ENCODE peak calls at places on chromosomes 13 and 19, in seven cellular contexts. V, B, D, F, Z, Q and W are unnamed samples.

GRCh38 chr19:48466571-48467325 is 2.4 kb upstream of the CYTH2 start:
- DNase-seq in F (peak; percentile 19), V (no peak), Z (no peak), B (no peak), Q (no peak), D (no peak), W (no peak)

GRCh38 chr13:110616103-110617101 is 1.1 kb downstream of the NAXD start:
- DNase-seq in B (peak; percentile 26), F (peak; percentile 56), V (peak; percentile 27), Q (peak; percentile 53), D (no peak), Z (no peak), W (no peak)

GRCh38 chr13:98749501-98749900 is 3.0 kb downstream of the SLC15A1 start:
- DNase-seq in F (no peak), Z (no peak), B (no peak), V (no peak), Q (no peak), D (no peak), W (no peak)

GRCh38 chr19:34711890-34712289 is 22.2 kb upstream of the ZNF181 start:
- DNase-seq in Q (no peak), V (no peak), B (no peak), Z (no peak), D (no peak), F (no peak), W (no peak)

GRCh38 chr13:101917475-101917810 is 465.0 kb downstream of the ITGBL1 start:
- DNase-seq in D (no peak), Z (no peak), F (peak; percentile 54), V (no peak), B (no peak), Q (no peak), W (no peak)

GRCh38 chr13:111866731-111867245 is 200.2 kb upstream of the SOX1 start:
- DNase-seq in Q (no peak), F (no peak), B (no peak), V (no peak), D (no peak), Z (no peak), W (no peak)

GRCh38 chr19:13718733-13719132 is 45.6 kb upstream of the MRI1 start:
- DNase-seq in B (no peak), F (peak; percentile 28), Z (no peak), V (no peak), Q (no peak), D (peak; percentile 29), W (peak; percentile 23)

GRCh38 chr13:46552302-46552680 is 679 bp upstream of the LRCH1 start:
- DNase-seq in Q (no peak), B (no peak), V (no peak), F (no peak), D (no peak), Z (no peak), W (no peak)

GRCh38 chr13:109243311-109243951 is 543.0 kb downstream of the IRS2 start:
- DNase-seq in B (no peak), Q (peak; percentile 4), V (peak; percentile 85), F (no peak), D (no peak), Z (no peak), W (peak; percentile 56)

GRCh38 chr19:48964205-48965032 is 690 bp upstream of the FTL start:
- DNase-seq in V (no peak), Q (no peak), F (no peak), D (no peak), Z (no peak), B (peak; percentile 34), W (no peak)

GRCh38 chr19:18663940-18664530 is 19.4 kb upstream of the CRTC1 start:
- DNase-seq in B (no peak), Q (no peak), Z (no peak), F (no peak), D (no peak), V (no peak), W (no peak)

GRCh38 chr13:79741006-79741405 is 260.1 kb downstream of the NDFIP2 start:
- DNase-seq in D (no peak), Q (no peak), V (no peak), F (peak; percentile 46), B (peak; percentile 28), Z (no peak), W (no peak)

GRCh38 chr19:50432221-50432626 is 468 bp upstream of the MYBPC2 start:
- DNase-seq in Q (no peak), B (no peak), V (no peak), D (no peak), F (no peak), Z (no peak), W (no peak)

GRCh38 chr19:49534632-49535385 is 7.0 kb downstream of the RCN3 start:
- DNase-seq in D (no peak), F (no peak), Z (no peak), V (no peak), Q (no peak), B (no peak), W (no peak)

GRCh38 chr13:34357435-34358232 is 539.7 kb downstream of the RFC3 start:
- DNase-seq in B (no peak), Q (no peak), F (no peak), Z (no peak), V (no peak), D (no peak), W (no peak)

GRCh38 chr13:42880241-42880640 is 98.9 kb downstream of the FAM216B start:
- DNase-seq in B (no peak), V (no peak), D (no peak), Q (no peak), Z (no peak), F (no peak), W (no peak)

GRCh38 chr13:33865945-33866344 is 48.0 kb downstream of the RFC3 start:
- DNase-seq in D (no peak), V (no peak), B (no peak), Q (no peak), F (no peak), Z (peak; percentile 37), W (no peak)

GRCh38 chr13:40589285-40590109 is 76.9 kb downstream of the FOXO1 start:
- DNase-seq in B (peak; percentile 56), V (no peak), Q (no peak), Z (peak; percentile 88), F (no peak), D (no peak), W (no peak)

GRCh38 chr19:50718255-50719118 is 1.1 kb downstream of the SHANK1 start:
- DNase-seq in Q (no peak), Z (no peak), B (no peak), F (peak; percentile 85), V (no peak), D (no peak), W (no peak)

GRCh38 chr13:50275392-50276063 is 260.3 kb downstream of the KCNRG start:
- DNase-seq in D (no peak), V (no peak), Q (no peak), Z (no peak), F (no peak), B (peak; percentile 54), W (peak; percentile 60)

GRCh38 chr19:18274776-18275356 is 614 bp upstream of the IQCN start:
- DNase-seq in V (no peak), Z (no peak), F (no peak), D (no peak), B (peak; percentile 82), Q (peak; percentile 75), W (no peak)

GRCh38 chr19:51727349-51727880 is 3.6 kb upstream of the HAS1 start:
- DNase-seq in V (no peak), F (no peak), Z (no peak), D (no peak), B (no peak), Q (no peak), W (no peak)

GRCh38 chr19:4390862-4391693 is 9.3 kb downstream of the SH3GL1 start:
- DNase-seq in F (no peak), B (peak; percentile 91), V (no peak), D (no peak), Z (no peak), Q (no peak), W (no peak)
- TF ChIP-seq JUND in F (no peak), B (no peak), V (no peak), D (no peak), Z (no peak), Q (no peak), W (no peak)

GRCh38 chr13:113159701-113160100 is 1.3 kb downstream of the PROZ start:
- DNase-seq in D (no peak), F (no peak), Q (no peak), Z (no peak), V (no peak), B (no peak), W (no peak)

GRCh38 chr13:113162783-113163685 is 4.6 kb downstream of the PROZ start:
- DNase-seq in Z (no peak), V (no peak), F (no peak), D (no peak), B (no peak), Q (no peak), W (no peak)

GRCh38 chr13:113158946-113159345 is 498 bp downstream of the PROZ start:
- DNase-seq in F (no peak), Z (no peak), D (no peak), B (no peak), Q (no peak), V (no peak), W (no peak)

GRCh38 chr13:113160983-113161382 is 2.5 kb downstream of the PROZ start:
- DNase-seq in B (no peak), F (no peak), D (no peak), Q (no peak), V (no peak), Z (no peak), W (no peak)

DNA sequence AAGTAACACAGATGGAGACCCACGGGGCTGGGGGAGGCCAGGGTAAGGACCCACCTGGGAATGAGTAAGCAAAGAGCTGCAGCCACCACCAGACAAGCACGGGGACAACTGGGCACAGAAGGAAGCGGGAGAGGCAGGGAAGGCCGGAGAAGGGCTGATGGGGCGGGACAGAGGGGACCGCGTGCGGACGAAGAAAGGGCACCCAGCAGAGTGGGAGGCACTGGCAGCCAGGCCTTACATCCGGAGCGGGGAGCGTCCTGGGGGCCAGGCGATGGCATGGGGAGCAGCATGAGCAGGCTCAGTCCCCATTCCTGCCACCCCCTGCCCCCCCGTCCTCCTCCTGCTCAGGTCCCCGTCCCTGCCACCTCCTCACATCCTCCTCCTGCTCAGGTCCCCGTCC is 3.0 kb downstream of the PROZ start:
- DNase-seq in F (no peak), V (no peak), D (no peak), B (no peak), Z (no peak), Q (no peak), W (no peak)
- TF ChIP-seq JUND in F (no peak), V (no peak), D (no peak), B (no peak), Z (no peak), Q (no peak), W (no peak)

GRCh38 chr19:38729653-38730469 is 14.4 kb downstream of the CAPN12 start:
- DNase-seq in B (peak; percentile 57), D (peak; percentile 54), V (peak; percentile 24), F (peak; percentile 91), Q (peak; percentile 77), Z (no peak), W (no peak)
- TF ChIP-seq JUND in B (no peak), D (no peak), V (no peak), F (no peak), Q (no peak), Z (no peak), W (no peak)

DNA sequence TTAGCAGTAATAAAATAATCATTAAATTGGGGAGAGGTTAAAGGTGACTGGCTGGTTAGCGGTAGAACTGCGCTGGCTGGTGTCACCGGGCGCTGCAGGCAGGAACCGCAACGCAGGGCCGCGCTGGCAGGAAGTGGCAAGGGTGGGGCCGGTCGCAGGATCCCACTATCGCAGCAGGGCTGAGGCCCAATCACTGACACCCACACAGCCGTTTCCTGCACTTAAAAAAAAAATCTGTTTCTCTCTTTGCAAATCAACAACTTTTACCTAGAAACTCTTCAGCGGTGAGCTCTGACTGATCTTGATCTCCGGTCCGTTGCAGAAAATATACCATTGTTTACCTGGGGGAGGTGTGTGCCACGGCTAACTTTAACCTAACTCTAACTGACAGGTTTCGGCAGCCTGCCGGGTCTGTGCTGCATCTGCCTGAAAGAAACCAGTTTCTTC is 46.9 kb downstream of the KLF2 start:
- DNase-seq in V (no peak), B (no peak), F (no peak), D (no peak), Q (peak; percentile 80), Z (peak; percentile 79), W (no peak)
- TF ChIP-seq JUND in V (no peak), B (no peak), F (no peak), D (no peak), Q (no peak), Z (no peak), W (no peak)